ENCODE peak calls at places on chromosomes 5 and 9, in eight cellular contexts. A is MV-4-11; U is CD8-positive, alpha-beta T cell; Q is DMS 273 treated with DMSO at 0.1 percent for 48 hours; L is GM23248; D is iPS DF 6.9; M is heart left ventricle; H is choroid plexus epithelial cell. W is an unnamed sample.

GRCh38 chr5:134494780-134495179 is 30.7 kb upstream of the JADE2 start:
- DNase-seq in M (no peak), L (no peak), U (no peak), H (no peak), Q (no peak), D (no peak), A (peak), W (no peak)

GRCh38 chr5:655406-655805 is 37.7 kb downstream of the TPPP start:
- DNase-seq in A (no peak), H (no peak), U (no peak), M (peak), Q (no peak), D (no peak), L (no peak), W (no peak)

GRCh38 chr9:108552459-108553040 is 303.2 kb downstream of the ACTL7B start:
- DNase-seq in D (no peak), L (no peak), M (no peak), Q (no peak), A (no peak), U (no peak), H (no peak), W (no peak)

GRCh38 chr9:121107041-121107440 is 32.3 kb downstream of the CNTRL start:
- DNase-seq in A (peak), M (no peak), Q (no peak), U (no peak), H (peak), D (peak), L (peak), W (no peak)

GRCh38 chr5:96067902-96068614 is 106.4 kb upstream of the ELL2 start:
- DNase-seq in M (no peak), L (peak), U (no peak), H (peak), Q (no peak), D (no peak), A (peak), W (peak)

GRCh38 chr9:121800376-121800775 is 148.9 kb downstream of the DAB2IP start:
- DNase-seq in M (no peak), L (no peak), U (no peak), H (no peak), D (no peak), Q (no peak), A (no peak), W (no peak)

GRCh38 chr5:98428806-98429205 is 344.7 kb upstream of the RGMB start:
- DNase-seq in D (no peak), A (peak), U (no peak), Q (no peak), L (peak), H (peak), M (no peak), W (peak)

GRCh38 chr9:93679536-93680444 is 103.4 kb downstream of the PHF2 start:
- DNase-seq in L (no peak), Q (no peak), M (peak), U (peak), D (no peak), A (no peak), H (no peak), W (no peak)

GRCh38 chr5:11010811-11011210 is 249.8 kb upstream of the DAP start:
- DNase-seq in Q (no peak), D (no peak), A (no peak), H (no peak), M (no peak), L (no peak), U (no peak), W (no peak)

GRCh38 chr9:88852794-88853193 is 138.5 kb upstream of the S1PR3 start:
- DNase-seq in Q (no peak), M (no peak), A (peak), L (peak), D (no peak), U (no peak), H (peak), W (peak)